ENCODE peak calls at places on chromosomes 2 and 18, in six cellular contexts. One of them, this sample, is unnamed. For H3K36me3, the result is how much of the 10 kb centered on the place peaks cover.

GRCh38 chr18:28198588-28198987 is 21.7 kb upstream of the CDH2 start:
- DNase-seq in GM06990: no peak
- DNase-seq in aorta: no peak
- DNase-seq in lower lobe of right lung: no peak
- DNase-seq in body of pancreas: no peak
- DNase-seq in right atrium auricular region: no peak
- DNase-seq in this sample: no peak

GRCh38 chr2:113075030-113075429 is 7.3 kb downstream of the IL1F10 start:
- DNase-seq in GM06990: no peak
- DNase-seq in aorta: no peak
- DNase-seq in lower lobe of right lung: no peak
- DNase-seq in body of pancreas: no peak
- DNase-seq in right atrium auricular region: no peak
- DNase-seq in this sample: no peak

GRCh38 chr18:25066536-25066935 is 285.4 kb downstream of the ZNF521 start:
- DNase-seq in GM06990: no peak
- DNase-seq in aorta: no peak
- DNase-seq in lower lobe of right lung: no peak
- DNase-seq in body of pancreas: no peak
- DNase-seq in right atrium auricular region: no peak
- DNase-seq in this sample: no peak

GRCh38 chr2:55718165-55719008 is 24.7 kb upstream of the PNPT1 start:
- DNase-seq in GM06990: peak
- DNase-seq in aorta: no peak
- DNase-seq in lower lobe of right lung: no peak
- DNase-seq in body of pancreas: peak
- DNase-seq in right atrium auricular region: no peak
- DNase-seq in this sample: no peak

GRCh38 chr2:33104726-33105125 is 158.0 kb downstream of the LTBP1 start:
- DNase-seq in GM06990: no peak
- DNase-seq in aorta: no peak
- DNase-seq in lower lobe of right lung: no peak
- DNase-seq in body of pancreas: no peak
- DNase-seq in right atrium auricular region: no peak
- DNase-seq in this sample: no peak

GRCh38 chr18:53944721-53945120 is 279.7 kb downstream of the MBD2 start:
- DNase-seq in GM06990: peak
- DNase-seq in aorta: no peak
- DNase-seq in lower lobe of right lung: no peak
- DNase-seq in body of pancreas: no peak
- DNase-seq in right atrium auricular region: no peak
- DNase-seq in this sample: no peak

GRCh38 chr2:80703532-80703931 is 399.0 kb upstream of the LRRTM1 start:
- DNase-seq in GM06990: no peak
- DNase-seq in aorta: no peak
- DNase-seq in lower lobe of right lung: no peak
- DNase-seq in body of pancreas: no peak
- DNase-seq in right atrium auricular region: no peak
- DNase-seq in this sample: no peak

GRCh38 chr2:156476516-156477206 is 40.5 kb downstream of the GPD2 start:
- DNase-seq in GM06990: no peak
- DNase-seq in aorta: no peak
- DNase-seq in lower lobe of right lung: no peak
- DNase-seq in body of pancreas: no peak
- DNase-seq in right atrium auricular region: no peak
- DNase-seq in this sample: no peak

GRCh38 chr2:134271758-134272157 is 17.9 kb downstream of the MGAT5 start:
- DNase-seq in GM06990: no peak
- DNase-seq in aorta: no peak
- DNase-seq in lower lobe of right lung: no peak
- DNase-seq in body of pancreas: no peak
- DNase-seq in right atrium auricular region: no peak
- DNase-seq in this sample: no peak

GRCh38 chr2:237511885-237512405 is 24.9 kb downstream of the MLPH start:
- DNase-seq in GM06990: no peak
- DNase-seq in aorta: no peak
- DNase-seq in lower lobe of right lung: no peak
- DNase-seq in body of pancreas: no peak
- DNase-seq in right atrium auricular region: no peak
- DNase-seq in this sample: no peak

GRCh38 chr2:144521702-144522101 is 1.8 kb upstream of the ZEB2 start:
- DNase-seq in GM06990: no peak
- DNase-seq in aorta: no peak
- DNase-seq in lower lobe of right lung: no peak
- DNase-seq in body of pancreas: no peak
- DNase-seq in right atrium auricular region: no peak
- DNase-seq in this sample: no peak

DNA sequence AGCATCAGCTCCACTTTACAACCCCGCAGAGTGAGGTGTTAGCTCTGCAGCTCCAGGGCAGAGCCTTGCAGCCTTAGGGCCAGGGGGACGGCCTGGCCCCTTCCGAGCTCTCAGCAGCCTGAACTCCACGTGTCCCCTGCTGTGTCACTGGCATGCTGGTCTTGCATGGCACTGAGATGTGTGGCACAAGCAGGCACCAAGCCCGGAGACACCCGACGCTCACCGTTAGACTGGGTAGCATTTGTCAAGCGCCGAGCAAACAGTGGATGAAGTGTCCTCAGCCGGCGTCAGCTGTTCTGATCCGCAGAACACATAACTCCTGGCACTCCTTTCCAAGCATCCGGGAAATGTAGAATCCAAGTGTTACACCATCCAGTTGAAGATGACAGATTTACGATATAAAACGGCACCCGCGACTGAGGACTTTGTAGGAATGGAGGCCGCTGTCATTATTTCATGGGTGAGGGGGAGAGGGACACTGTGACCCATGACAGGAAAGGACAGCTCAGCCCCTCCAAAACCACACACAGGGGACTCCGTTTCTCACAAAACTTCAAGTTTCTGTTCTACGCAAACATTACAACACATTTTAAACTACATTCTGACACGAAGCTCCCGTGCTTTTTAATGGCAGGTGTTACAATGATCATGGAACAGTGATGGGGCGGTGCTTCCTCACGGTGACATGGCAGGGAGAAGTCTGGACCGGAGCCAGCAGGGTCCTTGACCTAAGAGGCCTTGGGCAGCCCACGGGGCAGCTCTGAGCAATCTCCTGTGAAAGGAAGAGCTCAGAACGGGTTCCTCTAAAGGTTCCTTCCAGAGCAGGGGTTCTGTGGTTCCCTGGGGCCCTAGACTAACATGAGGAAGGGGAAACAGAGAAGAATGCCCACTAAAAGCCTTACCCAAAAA is 89.4 kb downstream of the HDAC4 start:
- DNase-seq in GM06990: no peak
- DNase-seq in aorta: peak
- DNase-seq in lower lobe of right lung: peak
- DNase-seq in body of pancreas: peak
- DNase-seq in right atrium auricular region: peak
- DNase-seq in this sample: no peak
- H3K4me3 ChIP-seq in GM06990: no peak
- H3K4me3 ChIP-seq in aorta: no peak
- H3K4me3 ChIP-seq in lower lobe of right lung: no peak
- H3K4me3 ChIP-seq in body of pancreas: no peak
- H3K4me3 ChIP-seq in right atrium auricular region: no peak
- H3K4me3 ChIP-seq in this sample: no peak

GRCh38 chr2:108805782-108806181 is 19.2 kb downstream of the CCDC138 start:
- DNase-seq in GM06990: no peak
- DNase-seq in aorta: no peak
- DNase-seq in lower lobe of right lung: no peak
- DNase-seq in body of pancreas: no peak
- DNase-seq in right atrium auricular region: no peak
- DNase-seq in this sample: no peak

GRCh38 chr2:108806362-108806761 is 19.8 kb downstream of the CCDC138 start:
- DNase-seq in GM06990: no peak
- DNase-seq in aorta: no peak
- DNase-seq in lower lobe of right lung: no peak
- DNase-seq in body of pancreas: no peak
- DNase-seq in right atrium auricular region: no peak
- DNase-seq in this sample: no peak

GRCh38 chr2:108809936-108810335 is 23.4 kb downstream of the CCDC138 start:
- DNase-seq in GM06990: no peak
- DNase-seq in aorta: no peak
- DNase-seq in lower lobe of right lung: no peak
- DNase-seq in body of pancreas: no peak
- DNase-seq in right atrium auricular region: no peak
- DNase-seq in this sample: no peak

GRCh38 chr2:108813732-108814131 is 27.2 kb downstream of the CCDC138 start:
- DNase-seq in GM06990: no peak
- DNase-seq in aorta: no peak
- DNase-seq in lower lobe of right lung: no peak
- DNase-seq in body of pancreas: no peak
- DNase-seq in right atrium auricular region: no peak
- DNase-seq in this sample: no peak

DNA sequence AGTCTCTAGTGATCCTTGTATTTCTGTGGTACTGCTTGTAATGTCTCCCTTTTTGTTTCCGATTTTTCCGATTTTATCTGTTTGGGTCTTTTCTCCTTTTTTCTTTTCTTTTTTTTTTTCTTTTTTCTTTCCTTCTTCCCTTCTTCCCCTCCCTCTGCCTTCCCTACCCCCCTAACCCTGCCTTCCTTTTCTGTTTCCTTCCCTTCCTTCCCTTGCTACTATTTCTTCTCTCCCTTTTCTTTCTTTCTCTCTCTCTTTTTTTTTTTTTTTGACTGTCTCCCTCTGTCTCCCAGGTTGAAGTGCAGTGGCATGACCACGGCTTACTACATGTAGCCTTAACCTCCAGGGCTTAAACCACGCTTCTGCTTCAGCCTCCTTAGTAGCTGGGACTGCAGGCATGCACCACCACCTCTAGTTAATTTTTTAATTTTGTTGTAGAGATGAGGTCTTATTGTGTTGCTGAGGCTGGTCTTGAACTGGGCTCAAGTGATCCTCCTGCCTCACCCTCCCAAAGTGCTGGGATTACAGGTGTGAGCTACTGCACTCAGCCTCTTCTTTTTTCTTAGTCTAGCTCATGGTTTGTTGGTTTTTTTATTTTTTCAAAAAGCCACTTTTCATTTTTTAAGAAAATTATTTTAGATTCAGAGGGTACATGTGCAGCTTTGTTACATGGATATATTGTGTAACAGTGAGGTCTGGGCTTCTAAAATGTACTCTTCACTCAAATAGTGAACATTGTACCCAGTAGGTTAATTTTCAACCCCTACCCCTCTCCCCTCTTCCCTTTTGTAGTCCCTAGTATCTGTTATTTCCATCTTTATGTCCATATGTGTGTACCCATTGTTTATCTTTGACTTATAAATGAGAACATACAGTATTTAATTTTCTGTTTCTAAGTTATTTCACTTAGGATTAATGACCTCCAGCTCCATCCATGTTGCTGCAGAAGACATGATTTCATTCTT is 24.7 kb downstream of the CCDC138 start:
- DNase-seq in GM06990: no peak
- DNase-seq in aorta: no peak
- DNase-seq in lower lobe of right lung: no peak
- DNase-seq in body of pancreas: no peak
- DNase-seq in right atrium auricular region: no peak
- DNase-seq in this sample: no peak
- H3K36me3 ChIP-seq in GM06990: under half
- H3K36me3 ChIP-seq in aorta: under half
- H3K36me3 ChIP-seq in lower lobe of right lung: under half
- H3K36me3 ChIP-seq in body of pancreas: under half
- H3K36me3 ChIP-seq in right atrium auricular region: under half
- H3K36me3 ChIP-seq in this sample: under half

DNA sequence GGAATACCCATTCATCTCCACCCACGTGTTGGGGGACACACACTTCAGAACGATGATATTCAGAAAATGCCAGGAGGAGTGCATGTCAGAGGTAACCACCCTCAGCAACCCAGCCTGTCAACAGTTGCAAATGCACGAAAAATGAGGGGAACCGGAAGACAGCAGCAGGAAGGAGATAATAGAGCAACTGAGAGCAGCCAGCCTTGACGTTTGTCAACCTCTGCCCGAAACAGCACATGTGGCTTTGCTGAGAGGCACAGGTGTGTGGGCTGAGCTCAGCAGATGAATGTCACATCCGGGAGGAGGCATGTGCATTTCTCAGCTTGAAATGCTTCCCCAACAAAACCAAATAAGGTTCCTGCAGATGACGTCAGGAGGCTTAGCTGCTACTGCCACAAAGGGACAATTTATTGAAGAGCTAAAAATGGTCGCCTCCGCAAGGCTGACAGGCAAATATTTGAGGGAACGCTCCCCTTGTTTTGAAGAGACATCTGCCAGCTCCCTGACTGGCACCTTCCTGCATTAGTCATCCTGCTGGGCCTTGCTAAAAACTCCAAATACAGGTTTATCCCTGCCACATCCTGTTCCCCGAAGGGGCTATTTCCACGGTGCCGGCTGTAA is 419.0 kb downstream of the NBAS start:
- DNase-seq in GM06990: peak
- DNase-seq in aorta: no peak
- DNase-seq in lower lobe of right lung: no peak
- DNase-seq in body of pancreas: no peak
- DNase-seq in right atrium auricular region: no peak
- DNase-seq in this sample: no peak
- H3K4me3 ChIP-seq in GM06990: no peak
- H3K4me3 ChIP-seq in aorta: no peak
- H3K4me3 ChIP-seq in lower lobe of right lung: no peak
- H3K4me3 ChIP-seq in body of pancreas: no peak
- H3K4me3 ChIP-seq in right atrium auricular region: no peak
- H3K4me3 ChIP-seq in this sample: no peak

GRCh38 chr2:11771971-11772615 is 25.7 kb downstream of the LPIN1 start:
- DNase-seq in GM06990: no peak
- DNase-seq in aorta: no peak
- DNase-seq in lower lobe of right lung: no peak
- DNase-seq in body of pancreas: no peak
- DNase-seq in right atrium auricular region: no peak
- DNase-seq in this sample: no peak
- H3K36me3 ChIP-seq in GM06990: under half
- H3K36me3 ChIP-seq in aorta: under half
- H3K36me3 ChIP-seq in lower lobe of right lung: half or more
- H3K36me3 ChIP-seq in body of pancreas: under half
- H3K36me3 ChIP-seq in right atrium auricular region: under half
- H3K36me3 ChIP-seq in this sample: under half